ENCODE peak calls at places on chromosomes 4 and X, in eight cellular contexts. X is mucosa of descending colon, M is AG04450, G is endodermal cell, N is PC-3, S is cardiac fibroblast, H is endothelial cell, Z is foreskin keratinocyte. D is an unnamed sample.

GRCh38 chrX:23782455-23782854 is 518 bp upstream of the SAT1 start:
- DNase-seq in X (no peak), M (no peak), G (no peak), N (peak), S (peak), H (no peak), Z (peak), D (no peak)

GRCh38 chrX:144275826-144276225 is 392.0 kb downstream of the UBE2NL start:
- DNase-seq in X (no peak), M (no peak), G (no peak), N (no peak), S (no peak), H (no peak), Z (no peak), D (no peak)

GRCh38 chrX:97787849-97788248 is 904.1 kb downstream of the RPA4 start:
- DNase-seq in X (no peak), M (no peak), G (no peak), N (no peak), S (no peak), H (no peak), Z (no peak), D (no peak)

GRCh38 chr4:8850074-8850829 is 21.4 kb downstream of the HMX1 start:
- DNase-seq in X (no peak), M (no peak), G (peak), N (no peak), S (no peak), H (no peak), Z (no peak), D (no peak)

GRCh38 chr4:98584265-98584664 is 74.1 kb downstream of the TSPAN5 start:
- DNase-seq in X (no peak), M (no peak), G (no peak), N (peak), S (peak), H (no peak), Z (peak), D (no peak)

GRCh38 chr4:110109455-110109854 is 89.0 kb downstream of the ELOVL6 start:
- DNase-seq in X (no peak), M (no peak), G (no peak), N (no peak), S (no peak), H (no peak), Z (no peak), D (no peak)

GRCh38 chr4:65353098-65353497 is 317.2 kb downstream of the EPHA5 start:
- DNase-seq in X (no peak), M (no peak), G (no peak), N (no peak), S (no peak), H (no peak), Z (no peak), D (no peak)

GRCh38 chr4:122831515-122832196 is 5.0 kb downstream of the FGF2 start:
- DNase-seq in X (no peak), M (no peak), G (no peak), N (peak), S (peak), H (no peak), Z (peak), D (peak)

GRCh38 chr4:145788765-145789164 is 108.8 kb downstream of the C4orf51 start:
- DNase-seq in X (no peak), M (no peak), G (no peak), N (peak), S (no peak), H (no peak), Z (no peak), D (no peak)

GRCh38 chr4:123043013-123043412 is 120.6 kb upstream of the NUDT6 start:
- DNase-seq in X (no peak), M (no peak), G (no peak), N (no peak), S (peak), H (no peak), Z (peak), D (no peak)

GRCh38 chr4:8043596-8043995 is 103.9 kb upstream of the AFAP1 start:
- DNase-seq in X (no peak), M (no peak), G (no peak), N (no peak), S (no peak), H (no peak), Z (no peak), D (no peak)

GRCh38 chrX:1242901-1243402 is 25.7 kb upstream of the CSF2RA start:
- DNase-seq in X (no peak), M (no peak), G (peak), N (peak), S (peak), H (no peak), Z (peak), D (peak)

GRCh38 chr4:142900622-142901021 is 54.5 kb upstream of the INPP4B start:
- DNase-seq in X (no peak), M (no peak), G (no peak), N (no peak), S (no peak), H (no peak), Z (no peak), D (no peak)

GRCh38 chrX:43474321-43474720 is 181.8 kb upstream of the MAOA start:
- DNase-seq in X (no peak), M (no peak), G (peak), N (peak), S (no peak), H (no peak), Z (peak), D (peak)

GRCh38 chrX:97843200-97843811 is 959.6 kb downstream of the RPA4 start:
- DNase-seq in X (peak), M (no peak), G (no peak), N (no peak), S (no peak), H (no peak), Z (no peak), D (no peak)

GRCh38 chr4:176422511-176422910 is 102.7 kb downstream of the SPCS3 start:
- DNase-seq in X (no peak), M (no peak), G (no peak), N (no peak), S (no peak), H (no peak), Z (peak), D (no peak)

GRCh38 chr4:111334356-111334755 is 711.5 kb upstream of the PITX2 start:
- DNase-seq in X (no peak), M (no peak), G (no peak), N (no peak), S (no peak), H (no peak), Z (no peak), D (no peak)

GRCh38 chr4:108171541-108172230 is 3.0 kb upstream of the LEF1 start:
- DNase-seq in X (peak), M (no peak), G (peak), N (no peak), S (no peak), H (peak), Z (no peak), D (no peak)

GRCh38 chr4:40040908-40041307 is 15.7 kb upstream of the N4BP2 start:
- DNase-seq in X (no peak), M (no peak), G (no peak), N (peak), S (peak), H (no peak), Z (no peak), D (no peak)

GRCh38 chrX:68917799-68918198 is 89.0 kb downstream of the EFNB1 start:
- DNase-seq in X (no peak), M (no peak), G (peak), N (no peak), S (no peak), H (no peak), Z (no peak), D (no peak)

GRCh38 chr4:8854866-8855265 is 16.8 kb downstream of the HMX1 start:
- DNase-seq in X (peak), M (no peak), G (no peak), N (no peak), S (peak), H (no peak), Z (no peak), D (no peak)

GRCh38 chrX:118117069-118117405 is 427 bp upstream of the KLHL13 start:
- DNase-seq in X (no peak), M (no peak), G (no peak), N (peak), S (no peak), H (no peak), Z (no peak), D (peak)

GRCh38 chrX:150162141-150162540 is 201.0 kb upstream of the MAMLD1 start:
- DNase-seq in X (no peak), M (no peak), G (peak), N (peak), S (peak), H (no peak), Z (peak), D (peak)

GRCh38 chrX:65528705-65529340 is 5.8 kb downstream of the LAS1L start:
- DNase-seq in X (no peak), M (no peak), G (peak), N (peak), S (peak), H (peak), Z (peak), D (peak)

GRCh38 chr4:84887824-84888223 is 78.7 kb downstream of the WDFY3 start:
- DNase-seq in X (no peak), M (no peak), G (no peak), N (peak), S (peak), H (no peak), Z (no peak), D (no peak)

GRCh38 chr4:181569553-181569952 is 673.6 kb upstream of the TENM3 start:
- DNase-seq in X (no peak), M (peak), G (no peak), N (peak), S (peak), H (no peak), Z (peak), D (peak)

GRCh38 chr4:20368926-20369325 is 117.2 kb downstream of the SLIT2 start:
- DNase-seq in X (no peak), M (peak), G (no peak), N (no peak), S (peak), H (no peak), Z (no peak), D (no peak)

GRCh38 chrX:8731579-8732395 is at the start of gene ANOS1:
- DNase-seq in X (no peak), M (no peak), G (peak), N (peak), S (no peak), H (peak), Z (peak), D (peak)

GRCh38 chr4:139144161-139144859 is 32.7 kb downstream of the ELF2 start:
- DNase-seq in X (no peak), M (peak), G (peak), N (peak), S (peak), H (no peak), Z (peak), D (peak)

GRCh38 chrX:40570346-40571093 is 10.2 kb upstream of the ATP6AP2 start:
- DNase-seq in X (no peak), M (no peak), G (peak), N (no peak), S (no peak), H (no peak), Z (no peak), D (no peak)

GRCh38 chr4:150010525-150011126 is 67.6 kb upstream of the DCLK2 start:
- DNase-seq in X (no peak), M (peak), G (peak), N (peak), S (peak), H (peak), Z (peak), D (peak)

GRCh38 chrX:33207056-33207455 is 4.3 kb downstream of the DMD start:
- DNase-seq in X (no peak), M (no peak), G (no peak), N (no peak), S (peak), H (no peak), Z (no peak), D (no peak)

GRCh38 chr4:138405934-138406567 is 163.9 kb upstream of the SLC7A11 start:
- DNase-seq in X (no peak), M (peak), G (no peak), N (peak), S (peak), H (no peak), Z (peak), D (peak)

GRCh38 chrX:50635162-50635561 is 164.5 kb upstream of the DGKK start:
- DNase-seq in X (no peak), M (no peak), G (no peak), N (no peak), S (no peak), H (no peak), Z (no peak), D (no peak)

GRCh38 chr4:98747659-98748091 is 89.3 kb upstream of the TSPAN5 start:
- DNase-seq in X (no peak), M (no peak), G (peak), N (no peak), S (no peak), H (no peak), Z (no peak), D (no peak)

GRCh38 chr4:164293181-164293580 is 460.8 kb upstream of the SMIM31 start:
- DNase-seq in X (no peak), M (no peak), G (no peak), N (peak), S (no peak), H (no peak), Z (no peak), D (no peak)

GRCh38 chr4:167020410-167020809 is 213.9 kb downstream of the SPOCK3 start:
- DNase-seq in X (no peak), M (no peak), G (peak), N (peak), S (peak), H (peak), Z (no peak), D (no peak)

DNA sequence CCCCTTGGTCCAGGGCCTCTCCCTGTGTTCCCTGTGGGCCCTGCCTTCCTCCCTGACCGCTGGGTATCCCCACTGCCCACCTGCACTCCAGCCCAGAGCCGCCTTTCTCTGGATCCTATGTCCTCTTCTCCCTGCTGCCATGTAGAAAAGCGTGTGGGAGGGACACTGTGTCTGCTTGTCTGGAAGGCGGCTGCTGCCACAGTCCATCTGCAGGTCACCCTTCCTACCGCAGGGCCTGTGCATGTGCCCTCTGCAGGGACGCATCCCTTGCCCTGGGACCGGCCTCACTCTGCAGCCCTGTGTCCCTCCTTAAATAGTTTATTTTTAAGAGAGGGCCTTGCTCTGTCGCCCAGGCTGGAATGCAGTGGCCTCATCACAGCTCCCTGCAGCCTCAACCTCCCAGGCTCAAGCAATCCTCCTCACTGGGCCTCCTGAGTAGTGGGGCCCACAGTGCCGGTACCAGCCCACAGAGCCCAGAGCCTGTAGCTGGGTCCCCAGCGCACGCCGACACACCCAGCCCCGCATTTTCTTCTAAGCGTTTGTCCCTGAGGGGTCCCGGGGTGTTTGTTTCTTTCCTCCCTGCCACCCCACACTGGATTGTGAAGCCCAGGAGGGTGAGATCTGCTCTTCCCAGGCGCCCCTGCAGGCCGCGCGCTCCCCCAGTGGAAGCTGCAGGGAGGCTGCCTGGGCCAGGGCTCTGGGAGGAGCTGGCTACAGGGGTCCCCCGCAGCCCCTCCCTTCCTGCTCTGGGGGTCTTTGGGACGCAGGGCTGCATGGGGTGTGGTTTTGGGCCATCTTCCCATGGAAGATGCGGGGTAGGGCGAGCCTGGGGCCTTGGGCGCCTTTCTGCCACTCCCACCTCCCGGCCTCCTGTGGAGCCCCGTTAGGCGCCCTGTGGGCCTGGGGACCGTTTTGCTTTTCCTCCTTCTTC is 12.8 kb upstream of the NAT8L start:
- DNase-seq in X (no peak), M (no peak), G (peak), N (no peak), S (no peak), H (no peak), Z (no peak), D (no peak)
- TF ChIP-seq CTCF in X (no peak), M (peak), G (no peak), N (no peak), S (no peak), H (no peak), Z (no peak), D (no peak)

GRCh38 chr4:120043828-120044227 is 22.8 kb downstream of the MAD2L1 start:
- DNase-seq in X (no peak), M (no peak), G (no peak), N (no peak), S (no peak), H (no peak), Z (no peak), D (no peak)
- TF ChIP-seq CTCF in X (no peak), M (no peak), G (no peak), N (no peak), S (no peak), H (no peak), Z (no peak), D (no peak)

DNA sequence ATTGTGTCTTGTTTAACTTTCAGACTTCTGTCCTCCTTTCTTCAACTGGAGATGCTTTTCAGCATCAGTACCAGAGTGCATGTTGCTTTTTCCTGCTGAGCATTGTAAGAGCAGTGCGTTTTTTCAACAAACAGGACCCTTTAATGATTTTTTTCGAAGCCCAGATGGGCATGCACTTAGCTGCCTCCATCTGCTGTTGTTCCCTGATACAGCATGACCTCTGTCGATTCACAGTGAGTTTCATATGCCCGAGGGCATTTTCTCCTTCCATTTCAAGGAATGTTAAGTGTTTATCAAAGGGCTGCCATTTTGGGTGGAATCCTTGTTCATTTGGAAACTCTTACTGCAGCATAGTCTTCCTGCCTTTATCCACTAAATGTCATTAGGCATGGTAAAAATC is 428.6 kb downstream of the DTHD1 start:
- DNase-seq in X (no peak), M (no peak), G (no peak), N (no peak), S (no peak), H (no peak), Z (no peak), D (no peak)
- TF ChIP-seq CTCF in X (no peak), M (no peak), G (no peak), N (no peak), S (no peak), H (no peak), Z (no peak), D (no peak)

GRCh38 chrX:106959897-106960296 is 39.7 kb downstream of the CLDN2 start:
- DNase-seq in X (no peak), M (no peak), G (peak), N (peak), S (peak), H (no peak), Z (no peak), D (peak)
- TF ChIP-seq CTCF in X (no peak), M (peak), G (peak), N (peak), S (peak), H (no peak), Z (peak), D (no peak)

D was measured in RWPE1.